ENCODE peak calls at places on chromosomes 6 and 20, in four cellular contexts. T, A, H and B are unnamed samples. For H3K4me1, the result is how much of the 10 kb centered on the place peaks cover.

GRCh38 chr6:22302828-22303227 is 6.0 kb upstream of the PRL start:
- DNase-seq in T (no peak), A (no peak), H (no peak), B (no peak)

GRCh38 chr6:95743591-95743990 is 166.3 kb downstream of the MANEA start:
- DNase-seq in T (no peak), A (no peak), H (no peak), B (no peak)

GRCh38 chr6:163229050-163229449 is 185.5 kb upstream of the QKI start:
- DNase-seq in T (no peak), A (no peak), H (no peak), B (no peak)

GRCh38 chr6:90302320-90302719 is 5.7 kb upstream of the BACH2 start:
- DNase-seq in T (no peak), A (no peak), H (no peak), B (no peak)

GRCh38 chr20:19572031-19572430 is 186.0 kb upstream of the RIN2 start:
- DNase-seq in T (no peak), A (no peak), H (no peak), B (no peak)

GRCh38 chr6:47027315-47027714 is 14.8 kb downstream of the ADGRF1 start:
- DNase-seq in T (no peak), A (no peak), H (no peak), B (no peak)

GRCh38 chr20:6886065-6886729 is 118.7 kb downstream of the BMP2 start:
- DNase-seq in T (no peak), A (peak), H (no peak), B (no peak)

GRCh38 chr20:32977281-32978008 is 26.8 kb downstream of the SUN5 start:
- DNase-seq in T (no peak), A (no peak), H (no peak), B (no peak)

GRCh38 chr6:11251553-11252358 is 19.3 kb upstream of the NEDD9 start:
- DNase-seq in T (no peak), A (no peak), H (peak), B (peak)

GRCh38 chr6:26205161-26205624 is 118.0 kb downstream of the HFE start:
- DNase-seq in T (no peak), A (peak), H (peak), B (peak)

GRCh38 chr20:2178328-2179232 is 77.0 kb downstream of the STK35 start:
- DNase-seq in T (no peak), A (no peak), H (no peak), B (no peak)

GRCh38 chr6:29355603-29356002 is 13.1 kb downstream of the OR5V1 start:
- DNase-seq in T (no peak), A (no peak), H (no peak), B (no peak)

GRCh38 chr20:9628166-9628565 is 113.8 kb downstream of the LAMP5 start:
- DNase-seq in T (no peak), A (no peak), H (no peak), B (no peak)

GRCh38 chr20:58023346-58023745 is 205.1 kb downstream of the ANKRD60 start:
- DNase-seq in T (no peak), A (no peak), H (no peak), B (no peak)

GRCh38 chr20:58024241-58024721 is 204.2 kb downstream of the ANKRD60 start:
- DNase-seq in T (no peak), A (no peak), H (no peak), B (peak)

GRCh38 chr20:58021481-58021880 is 207.0 kb downstream of the ANKRD60 start:
- DNase-seq in T (no peak), A (peak), H (no peak), B (no peak)

GRCh38 chr20:58023781-58024180 is 204.7 kb downstream of the ANKRD60 start:
- DNase-seq in T (no peak), A (no peak), H (no peak), B (no peak)

GRCh38 chr20:58022711-58023110 is 205.7 kb downstream of the ANKRD60 start:
- DNase-seq in T (no peak), A (no peak), H (no peak), B (no peak)
- H3K27ac ChIP-seq in T (no peak), A (no peak), H (no peak), B (no peak)

GRCh38 chr6:136039185-136039584 is 187.7 kb downstream of the PDE7B start:
- DNase-seq in T (no peak), A (no peak), H (no peak), B (no peak)

GRCh38 chr6:136037246-136037884 is 185.9 kb downstream of the PDE7B start:
- DNase-seq in T (no peak), A (no peak), H (no peak), B (no peak)

GRCh38 chr6:136038531-136038930 is 187.0 kb downstream of the PDE7B start:
- DNase-seq in T (no peak), A (no peak), H (no peak), B (no peak)

GRCh38 chr6:136036601-136037000 is 185.1 kb downstream of the PDE7B start:
- DNase-seq in T (no peak), A (no peak), H (no peak), B (no peak)

GRCh38 chr6:136037885-136038460 is 186.5 kb downstream of the PDE7B start:
- DNase-seq in T (no peak), A (peak), H (peak), B (no peak)
- TF ChIP-seq CTCF in T (peak), A (no peak), H (no peak), B (no peak)

GRCh38 chr6:131954775-131955107 is 3.6 kb upstream of the CCN2 start:
- DNase-seq in T (no peak), A (no peak), H (peak), B (peak)

GRCh38 chr6:131954099-131954774 is 3.1 kb upstream of the CCN2 start:
- DNase-seq in T (no peak), A (no peak), H (no peak), B (no peak)

GRCh38 chr6:131955192-131955591 is 4.0 kb upstream of the CCN2 start:
- DNase-seq in T (no peak), A (no peak), H (no peak), B (no peak)

GRCh38 chr6:131958095-131958494 is 6.9 kb upstream of the CCN2 start:
- DNase-seq in T (no peak), A (no peak), H (no peak), B (no peak)

GRCh38 chr6:131955876-131956275 is 4.7 kb upstream of the CCN2 start:
- DNase-seq in T (no peak), A (peak), H (no peak), B (no peak)
- H3K4me1 ChIP-seq in T (under half), A (under half), H (under half), B (under half)

GRCh38 chr6:1081566-1081965 is 230.3 kb upstream of the FOXQ1 start:
- DNase-seq in T (no peak), A (no peak), H (no peak), B (no peak)

GRCh38 chr6:1080453-1081328 is 231.2 kb upstream of the FOXQ1 start:
- DNase-seq in T (no peak), A (no peak), H (no peak), B (no peak)

GRCh38 chr6:1079525-1079924 is 232.4 kb upstream of the FOXQ1 start:
- DNase-seq in T (no peak), A (no peak), H (no peak), B (no peak)

GRCh38 chr6:1086446-1086845 is 225.5 kb upstream of the FOXQ1 start:
- DNase-seq in T (no peak), A (no peak), H (no peak), B (no peak)

DNA sequence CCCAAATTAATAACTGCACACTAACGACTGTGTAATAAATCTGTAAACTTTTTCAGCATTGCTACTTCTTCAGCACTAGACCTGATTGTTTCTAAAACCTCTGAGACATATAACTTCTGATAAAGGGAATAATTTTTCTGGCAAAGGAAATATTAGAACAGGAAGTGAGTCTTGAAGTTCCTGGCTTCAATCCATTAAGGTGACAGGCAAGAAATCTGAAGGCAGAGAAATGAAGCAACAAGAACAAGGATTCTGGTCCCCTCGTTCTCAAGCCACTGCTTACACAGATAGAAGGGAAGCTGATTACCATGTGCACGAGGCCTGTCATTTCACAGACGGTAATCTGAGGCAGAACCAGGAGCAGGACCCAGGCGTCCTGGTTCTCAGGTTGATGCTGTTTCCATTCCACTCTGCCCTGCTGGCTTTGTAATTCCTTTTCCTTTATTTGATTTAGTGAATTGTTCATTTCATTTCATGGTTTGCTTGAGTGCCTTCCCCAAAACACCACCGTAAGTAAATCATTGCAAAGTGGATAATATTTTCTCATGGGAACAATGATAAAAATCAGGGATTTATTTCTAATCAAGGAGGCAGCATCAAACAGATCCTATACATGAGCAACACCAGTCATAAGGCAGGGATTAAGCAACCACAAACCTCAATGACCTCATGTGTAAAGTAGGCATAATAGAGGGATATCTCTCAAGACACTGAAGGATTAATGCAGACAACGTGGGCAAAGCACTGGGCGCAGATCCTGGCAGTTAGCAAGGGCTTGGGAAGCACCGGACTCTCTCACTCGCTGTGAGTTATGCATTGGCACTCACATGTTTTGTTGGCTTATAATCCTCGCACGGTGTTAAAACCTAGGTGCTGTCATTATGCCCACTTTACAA is 229.6 kb upstream of the FOXQ1 start:
- DNase-seq in T (no peak), A (no peak), H (no peak), B (no peak)
- H3K27ac ChIP-seq in T (peak), A (no peak), H (no peak), B (no peak)

DNA sequence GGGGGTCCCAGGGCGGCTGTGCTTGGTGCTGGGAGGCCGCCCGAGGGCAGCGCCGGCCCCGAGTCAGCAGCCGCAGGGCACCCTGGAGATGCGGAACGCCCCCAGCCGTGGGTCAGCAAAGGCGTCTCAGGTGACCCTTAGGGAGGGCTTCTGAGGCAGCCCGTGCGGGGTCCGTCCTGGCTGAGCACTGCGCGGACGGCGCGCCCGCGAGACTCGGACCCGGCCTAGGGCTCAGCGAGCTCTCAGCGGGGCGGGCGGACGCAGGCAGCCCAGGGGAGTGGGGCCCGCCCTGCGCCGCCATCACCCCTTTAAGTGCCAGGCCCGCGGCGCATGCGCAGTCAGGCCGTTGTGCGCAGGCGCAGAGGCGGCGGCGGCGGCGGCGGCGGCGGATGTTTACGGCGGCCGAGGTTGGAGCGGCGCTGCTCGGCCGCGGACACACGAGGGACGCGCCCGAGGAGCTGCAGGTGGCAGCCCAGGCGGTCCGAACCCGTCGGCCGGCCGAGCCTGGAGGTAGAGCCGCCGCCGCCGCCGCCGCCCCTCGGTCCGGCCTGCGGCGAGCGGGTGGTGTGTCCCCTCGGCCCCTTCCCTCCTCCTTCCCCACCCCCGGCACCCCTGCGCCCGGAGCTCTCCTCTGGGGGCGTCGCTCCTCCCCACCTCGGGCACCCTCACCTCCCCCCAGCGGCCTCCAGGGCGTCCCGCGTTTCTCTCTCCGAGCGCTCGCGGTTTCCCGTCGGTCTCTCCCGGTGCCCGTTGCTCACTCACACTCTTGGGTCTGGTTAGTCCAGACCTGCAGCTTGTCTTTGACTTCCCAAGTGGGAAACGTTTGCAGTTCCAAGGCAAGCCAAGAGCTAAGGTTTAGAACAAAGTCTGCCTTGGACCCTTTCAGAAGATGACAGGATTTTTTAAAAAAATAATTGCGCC is at the start of gene PCMTD2:
- DNase-seq in T (peak), A (peak), H (peak), B (peak)
- TF ChIP-seq CTCF in T (no peak), A (no peak), H (no peak), B (no peak)

DNA sequence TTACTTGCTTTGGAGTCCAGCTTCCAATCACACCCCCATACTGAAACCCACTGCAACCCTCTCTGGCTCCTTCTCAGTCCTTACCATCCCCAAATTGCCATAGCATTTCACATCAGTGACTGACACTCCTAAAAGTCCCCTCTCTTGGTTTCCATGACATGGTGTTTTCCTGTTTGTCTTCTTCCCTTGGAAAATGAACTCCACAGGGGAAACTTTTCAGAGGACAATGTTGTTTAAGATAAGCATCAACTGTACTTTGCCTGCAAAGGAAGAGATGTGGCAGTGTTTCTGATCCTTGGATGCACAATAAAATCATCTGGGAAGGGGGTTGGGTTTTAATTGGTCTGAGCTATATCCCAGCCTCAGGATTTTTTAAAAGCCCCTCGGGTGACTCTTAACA is 214.9 kb downstream of the HACE1 start:
- DNase-seq in T (no peak), A (no peak), H (no peak), B (no peak)
- H3K4me1 ChIP-seq in T (under half), A (under half), H (under half), B (under half)